ENCODE peak calls at places on chromosomes 1 and 21, in nine cellular contexts. O is AG10803, G is lower lobe of right lung, S is psoas muscle, C is AG04450, Q is astrocyte of the cerebellum, M is thoracic aorta, U is tibial artery, X is mucosa of descending colon. D is an unnamed sample.

GRCh38 chr1:244273845-244274619 is 177.7 kb downstream of the ADSS2 start:
- DNase-seq in O (peak; percentile 99), G (no peak), S (peak; percentile 61), C (peak; percentile 99), Q (peak; percentile 100), M (peak; percentile 23), U (peak; percentile 34), X (no peak), D (no peak)

GRCh38 chr1:231382426-231382825 is 39.7 kb downstream of the EGLN1 start:
- DNase-seq in O (no peak), G (no peak), S (no peak), C (no peak), Q (no peak), M (no peak), U (no peak), X (no peak), D (no peak)

GRCh38 chr1:110554871-110555801 is 36.2 kb upstream of the KCNA10 start:
- DNase-seq in O (peak; percentile 12), G (peak; percentile 65), S (peak; percentile 69), C (no peak), Q (no peak), M (peak; percentile 11), U (peak; percentile 27), X (peak; percentile 50), D (no peak)

GRCh38 chr1:204989266-204990058 is 53.5 kb upstream of the CNTN2 start:
- DNase-seq in O (peak; percentile 68), G (peak; percentile 71), S (peak; percentile 83), C (peak; percentile 36), Q (peak; percentile 49), M (no peak), U (peak; percentile 39), X (peak; percentile 75), D (peak; percentile 6)

GRCh38 chr1:206834711-206835110 is 30.7 kb upstream of the IL20 start:
- DNase-seq in O (peak; percentile 61), G (peak; percentile 70), S (no peak), C (no peak), Q (no peak), M (no peak), U (peak; percentile 30), X (no peak), D (no peak)

GRCh38 chr1:53769184-53769583 is 30.2 kb upstream of the GLIS1 start:
- DNase-seq in O (no peak), G (no peak), S (no peak), C (no peak), Q (no peak), M (no peak), U (no peak), X (no peak), D (no peak)

GRCh38 chr1:96090134-96090533 is 631.5 kb upstream of the PTBP2 start:
- DNase-seq in O (no peak), G (peak; percentile 42), S (no peak), C (no peak), Q (no peak), M (no peak), U (no peak), X (no peak), D (no peak)

GRCh38 chr1:119674110-119674509 is 26.0 kb upstream of the ZNF697 start:
- DNase-seq in O (peak; percentile 52), G (no peak), S (no peak), C (no peak), Q (no peak), M (no peak), U (no peak), X (no peak), D (no peak)

GRCh38 chr1:231938651-231939050 is 312.1 kb downstream of the DISC1 start:
- DNase-seq in O (peak; percentile 44), G (no peak), S (no peak), C (no peak), Q (no peak), M (no peak), U (no peak), X (no peak), D (no peak)

GRCh38 chr21:42388740-42389448 is 7.0 kb downstream of the TMPRSS3 start:
- DNase-seq in O (no peak), G (no peak), S (peak; percentile 21), C (no peak), Q (no peak), M (no peak), U (no peak), X (peak; percentile 45), D (no peak)

GRCh38 chr21:16388911-16389515 is 659.2 kb downstream of the USP25 start:
- DNase-seq in O (no peak), G (no peak), S (no peak), C (no peak), Q (no peak), M (no peak), U (no peak), X (no peak), D (peak; percentile 31)

GRCh38 chr1:43764581-43764980 is 57.2 kb downstream of the ST3GAL3 start:
- DNase-seq in O (no peak), G (no peak), S (no peak), C (no peak), Q (no peak), M (no peak), U (no peak), X (no peak), D (no peak)

GRCh38 chr1:58819719-58820118 is 35.9 kb upstream of the JUN start:
- DNase-seq in O (no peak), G (no peak), S (no peak), C (no peak), Q (no peak), M (no peak), U (no peak), X (no peak), D (no peak)

GRCh38 chr1:91736146-91736998 is 149.6 kb downstream of the TGFBR3 start:
- DNase-seq in O (peak; percentile 63), G (no peak), S (no peak), C (no peak), Q (no peak), M (no peak), U (no peak), X (no peak), D (peak; percentile 46)
- H3K4me3 ChIP-seq in O (peak overlapping the region; percentile 21), G (no peak overlapping the region), S (no peak overlapping the region), C (peak overlapping the region; percentile 3), Q (no peak overlapping the region), M (peak overlapping the region; percentile 45), U (no peak overlapping the region), X (no peak overlapping the region), D (peak overlapping the region; percentile 1)

DNA sequence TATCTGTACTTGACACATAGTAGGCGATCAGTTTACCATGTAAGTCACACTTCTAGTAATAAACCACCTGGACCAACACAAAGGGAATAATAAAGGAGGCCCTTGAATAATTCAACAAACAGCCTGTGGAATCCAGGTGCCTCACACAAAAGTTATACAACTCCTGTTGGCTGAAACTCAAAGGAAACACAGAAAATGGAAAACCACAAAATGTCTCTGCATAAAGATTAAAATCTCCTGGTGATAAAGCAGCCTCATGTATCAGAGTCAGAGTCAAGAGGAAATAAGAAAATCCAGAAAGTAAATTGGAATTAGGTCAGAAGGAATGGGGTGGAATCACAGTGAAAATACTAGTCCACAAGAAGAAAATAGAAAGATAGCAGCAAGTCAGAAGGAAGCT is 592.5 kb downstream of the NPHP4 start:
- DNase-seq in O (no peak), G (no peak), S (no peak), C (no peak), Q (no peak), M (no peak), U (no peak), X (no peak), D (no peak)
- TF ChIP-seq CTCF in O (no peak), G (no peak), S (no peak), C (no peak), Q (no peak), M (no peak), U (no peak), X (no peak), D (no peak)

GRCh38 chr1:226688056-226688748 is 50.9 kb downstream of the ITPKB start:
- DNase-seq in O (no peak), G (no peak), S (no peak), C (no peak), Q (no peak), M (no peak), U (no peak), X (no peak), D (no peak)
- H3K4me3 ChIP-seq in O (no peak overlapping the region), G (no peak overlapping the region), S (no peak overlapping the region), C (no peak overlapping the region), Q (no peak overlapping the region), M (no peak overlapping the region), U (no peak overlapping the region), X (no peak overlapping the region), D (no peak overlapping the region)

DNA sequence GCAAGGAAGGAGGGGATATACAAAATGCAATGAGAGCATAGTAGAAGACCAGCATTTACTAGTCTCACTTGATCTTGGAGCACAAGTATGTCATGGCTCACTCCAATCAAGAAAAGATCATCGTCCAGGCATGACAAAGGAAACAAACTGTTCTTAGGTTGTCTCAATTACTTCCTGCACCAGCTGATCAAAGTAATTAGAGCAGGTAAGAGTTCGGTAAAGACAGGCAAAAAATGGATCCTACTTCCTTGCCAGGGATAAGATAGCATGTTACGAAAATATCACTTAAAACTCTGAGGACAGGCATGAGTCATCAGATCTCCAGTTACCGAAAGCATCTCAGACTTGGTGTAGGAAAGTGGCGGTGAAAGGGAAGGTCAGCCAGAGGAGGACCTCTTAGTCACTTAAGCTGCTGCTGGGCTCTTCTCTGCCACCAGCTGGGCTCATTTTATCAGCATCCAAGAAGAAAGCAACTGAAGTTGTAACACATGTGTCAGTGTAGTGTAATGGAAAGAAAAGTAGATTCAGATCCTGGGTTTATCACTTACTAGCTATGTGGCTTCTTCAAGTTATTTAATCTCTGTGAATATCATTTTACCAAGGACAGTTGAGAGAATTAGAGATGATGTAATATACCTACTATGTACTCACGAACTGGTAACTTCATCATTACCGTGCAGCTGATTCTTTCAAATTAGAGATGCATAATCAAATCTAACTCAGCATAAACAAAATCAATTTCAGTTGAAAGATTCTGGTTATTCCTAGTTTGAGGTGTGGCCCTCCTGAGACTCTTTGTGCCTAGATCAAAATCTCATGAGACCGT is 46.8 kb downstream of the XCL1 start:
- DNase-seq in O (peak; percentile 85), G (no peak), S (peak; percentile 78), C (no peak), Q (peak; percentile 41), M (no peak), U (peak; percentile 55), X (no peak), D (no peak)
- TF ChIP-seq CTCF in O (peak; percentile 36), G (no peak), S (peak; percentile 20), C (no peak), Q (no peak), M (no peak), U (no peak), X (no peak), D (peak; percentile 9)

GRCh38 chr1:207958376-207959139 is 47.6 kb upstream of the CD34 start:
- DNase-seq in O (no peak), G (no peak), S (no peak), C (no peak), Q (no peak), M (no peak), U (no peak), X (no peak), D (no peak)
- H3K4me3 ChIP-seq in O (peak overlapping the region; percentile 50), G (peak overlapping the region; percentile 56), S (peak overlapping the region; percentile 73), C (peak overlapping the region; percentile 49), Q (peak overlapping the region; percentile 41), M (peak overlapping the region; percentile 80), U (peak overlapping the region; percentile 57), X (no peak overlapping the region), D (peak overlapping the region; percentile 55)